ENCODE peak calls at places on chromosomes 16 and 17, in four cellular contexts. One of them, this sample, is unnamed.

GRCh38 chr17:740240-741055 is 8.1 kb downstream of the TLCD3A start:
- DNase-seq in K562: no peak
- DNase-seq in WTC11: no peak
- DNase-seq in HepG2: no peak
- DNase-seq in this sample: peak

GRCh38 chr16:13453325-13453724 is 466.6 kb upstream of the ERCC4 start:
- DNase-seq in K562: no peak
- DNase-seq in WTC11: no peak
- DNase-seq in HepG2: no peak
- DNase-seq in this sample: no peak

GRCh38 chr17:6231465-6231864 is 161.3 kb downstream of the WSCD1 start:
- DNase-seq in K562: no peak
- DNase-seq in WTC11: no peak
- DNase-seq in HepG2: no peak
- DNase-seq in this sample: no peak

GRCh38 chr16:83113317-83113716 is 486.5 kb downstream of the CDH13 start:
- DNase-seq in K562: peak
- DNase-seq in WTC11: peak
- DNase-seq in HepG2: peak
- DNase-seq in this sample: no peak

GRCh38 chr17:77457572-77458201 is 316.9 kb downstream of the SEC14L1 start:
- DNase-seq in K562: no peak
- DNase-seq in WTC11: no peak
- DNase-seq in HepG2: no peak
- DNase-seq in this sample: no peak

GRCh38 chr17:75941442-75941819 is 589 bp upstream of the FBF1 start:
- DNase-seq in K562: no peak
- DNase-seq in WTC11: no peak
- DNase-seq in HepG2: no peak
- DNase-seq in this sample: no peak

GRCh38 chr17:65062168-65062915 is 5.8 kb upstream of the GNA13 start:
- DNase-seq in K562: no peak
- DNase-seq in WTC11: no peak
- DNase-seq in HepG2: peak
- DNase-seq in this sample: no peak

GRCh38 chr17:77616243-77616731 is 342.2 kb upstream of the TNRC6C start:
- DNase-seq in K562: no peak
- DNase-seq in WTC11: no peak
- DNase-seq in HepG2: no peak
- DNase-seq in this sample: no peak

GRCh38 chr16:84548971-84549844 is 44.7 kb upstream of the MEAK7 start:
- DNase-seq in K562: no peak
- DNase-seq in WTC11: no peak
- DNase-seq in HepG2: no peak
- DNase-seq in this sample: no peak

GRCh38 chr17:67390646-67391480 is 13.8 kb downstream of the PITPNC1 start:
- DNase-seq in K562: no peak
- DNase-seq in WTC11: no peak
- DNase-seq in HepG2: peak
- DNase-seq in this sample: peak

GRCh38 chr16:359871-360697 is 7.6 kb upstream of the AXIN1 start:
- DNase-seq in K562: no peak
- DNase-seq in WTC11: no peak
- DNase-seq in HepG2: peak
- DNase-seq in this sample: no peak

GRCh38 chr16:12188674-12189249 is 212.2 kb downstream of the SNX29 start:
- DNase-seq in K562: no peak
- DNase-seq in WTC11: no peak
- DNase-seq in HepG2: no peak
- DNase-seq in this sample: no peak

GRCh38 chr17:73191443-73192218 is 1.2 kb upstream of the COG1 start:
- DNase-seq in K562: peak
- DNase-seq in WTC11: peak
- DNase-seq in HepG2: peak
- DNase-seq in this sample: no peak

GRCh38 chr17:13346996-13347762 is 254.6 kb downstream of the HS3ST3A1 start:
- DNase-seq in K562: no peak
- DNase-seq in WTC11: no peak
- DNase-seq in HepG2: peak
- DNase-seq in this sample: no peak

GRCh38 chr17:50397111-50397918 is at the start of gene LRRC59:
- DNase-seq in K562: peak
- DNase-seq in WTC11: peak
- DNase-seq in HepG2: peak
- DNase-seq in this sample: peak

GRCh38 chr17:80313160-80313829 is 52.6 kb downstream of the RNF213 start:
- DNase-seq in K562: no peak
- DNase-seq in WTC11: no peak
- DNase-seq in HepG2: no peak
- DNase-seq in this sample: no peak
- TF ChIP-seq NR2C2 in K562: no peak
- TF ChIP-seq NR2C2 in WTC11: no peak
- TF ChIP-seq NR2C2 in HepG2: no peak
- TF ChIP-seq NR2C2 in this sample: no peak

GRCh38 chr16:57016831-57017230 is 27.5 kb downstream of the NLRC5 start:
- DNase-seq in K562: no peak
- DNase-seq in WTC11: no peak
- DNase-seq in HepG2: no peak
- DNase-seq in this sample: no peak
- TF ChIP-seq NR2C2 in K562: no peak
- TF ChIP-seq NR2C2 in WTC11: no peak
- TF ChIP-seq NR2C2 in HepG2: no peak
- TF ChIP-seq NR2C2 in this sample: no peak

DNA sequence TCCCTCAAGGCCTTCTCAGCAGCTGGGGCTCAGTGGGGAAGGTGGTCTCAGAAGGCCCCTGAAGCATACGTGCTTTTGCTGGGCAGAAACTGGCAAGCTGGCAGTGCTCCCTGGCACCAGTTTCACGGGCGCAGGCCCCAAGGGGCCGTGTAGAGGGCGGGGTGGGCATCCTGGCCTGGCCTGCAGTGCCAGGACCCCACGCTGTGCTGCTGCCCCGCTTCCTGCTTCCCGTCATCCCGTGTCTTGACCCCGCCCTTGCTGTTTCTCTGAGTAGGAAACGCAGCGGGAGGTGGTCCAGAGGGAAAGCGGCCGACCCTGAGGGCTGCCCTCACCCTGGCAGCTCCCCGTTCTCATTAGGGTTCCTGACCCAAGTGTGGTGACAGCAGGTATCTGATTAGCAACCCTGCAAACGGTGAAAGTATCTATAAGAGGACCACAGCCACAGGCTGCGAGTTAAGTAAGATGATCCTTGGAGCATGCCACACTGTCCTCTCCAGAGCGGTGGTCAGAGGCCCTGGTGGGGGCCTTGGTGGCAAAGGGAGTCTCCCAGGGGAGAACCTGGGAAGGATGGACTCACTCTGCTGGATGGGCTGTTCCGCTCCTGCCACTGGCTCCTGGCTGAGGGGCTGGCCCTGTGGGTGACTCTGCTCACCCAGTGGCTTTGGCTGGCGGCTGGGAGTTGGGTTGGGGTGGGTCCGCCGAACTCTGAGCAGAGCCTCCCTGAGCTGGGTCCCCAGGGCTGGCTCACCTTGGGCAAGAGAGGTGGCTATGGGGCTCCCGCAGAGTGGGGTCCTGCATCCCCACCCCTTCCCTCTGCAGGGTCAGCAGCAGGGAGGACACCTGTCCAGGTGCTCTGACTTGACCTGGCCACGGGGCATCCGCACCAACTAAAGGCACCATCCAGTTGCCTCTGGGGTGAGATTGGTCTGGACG is 7.1 kb downstream of the CDK5R1 start:
- DNase-seq in K562: no peak
- DNase-seq in WTC11: no peak
- DNase-seq in HepG2: no peak
- DNase-seq in this sample: no peak
- TF ChIP-seq NR2C2 in K562: no peak
- TF ChIP-seq NR2C2 in WTC11: no peak
- TF ChIP-seq NR2C2 in HepG2: no peak
- TF ChIP-seq NR2C2 in this sample: no peak

GRCh38 chr17:31275126-31275525 is 21.9 kb downstream of the OMG start:
- DNase-seq in K562: no peak
- DNase-seq in WTC11: no peak
- DNase-seq in HepG2: no peak
- DNase-seq in this sample: no peak

GRCh38 chr17:31283841-31284240 is 13.2 kb downstream of the OMG start:
- DNase-seq in K562: no peak
- DNase-seq in WTC11: no peak
- DNase-seq in HepG2: no peak
- DNase-seq in this sample: no peak

GRCh38 chr17:31274252-31274651 is 22.8 kb downstream of the OMG start:
- DNase-seq in K562: no peak
- DNase-seq in WTC11: no peak
- DNase-seq in HepG2: peak
- DNase-seq in this sample: no peak

GRCh38 chr17:31281061-31281460 is 16.0 kb downstream of the OMG start:
- DNase-seq in K562: no peak
- DNase-seq in WTC11: no peak
- DNase-seq in HepG2: no peak
- DNase-seq in this sample: no peak

GRCh38 chr17:31279401-31279800 is 17.6 kb downstream of the OMG start:
- DNase-seq in K562: no peak
- DNase-seq in WTC11: no peak
- DNase-seq in HepG2: no peak
- DNase-seq in this sample: no peak
- TF ChIP-seq NR2C2 in K562: no peak
- TF ChIP-seq NR2C2 in WTC11: no peak
- TF ChIP-seq NR2C2 in HepG2: no peak
- TF ChIP-seq NR2C2 in this sample: no peak

DNA sequence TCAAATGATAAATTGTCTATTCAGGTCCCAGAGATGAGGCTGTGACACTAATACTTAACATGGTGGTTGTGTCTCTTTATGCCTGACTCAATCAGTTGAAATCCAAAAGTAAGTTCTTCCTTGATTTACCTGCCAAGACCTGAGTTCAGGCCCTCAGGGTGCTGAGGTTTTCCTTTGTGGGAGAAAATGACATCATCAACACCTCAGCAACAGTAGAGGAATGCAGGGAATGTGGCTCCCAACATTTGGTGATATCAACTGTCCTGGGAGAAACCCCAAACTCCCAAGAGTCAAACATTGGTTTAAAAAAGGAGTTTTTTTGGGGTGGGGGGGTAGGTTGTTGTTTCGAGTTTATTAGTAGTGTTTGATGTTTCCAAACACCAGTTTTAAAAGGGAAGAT is 14.7 kb downstream of the RNF43 start:
- DNase-seq in K562: no peak
- DNase-seq in WTC11: peak
- DNase-seq in HepG2: no peak
- DNase-seq in this sample: no peak
- TF ChIP-seq NR2C2 in K562: no peak
- TF ChIP-seq NR2C2 in WTC11: no peak
- TF ChIP-seq NR2C2 in HepG2: no peak
- TF ChIP-seq NR2C2 in this sample: no peak

DNA sequence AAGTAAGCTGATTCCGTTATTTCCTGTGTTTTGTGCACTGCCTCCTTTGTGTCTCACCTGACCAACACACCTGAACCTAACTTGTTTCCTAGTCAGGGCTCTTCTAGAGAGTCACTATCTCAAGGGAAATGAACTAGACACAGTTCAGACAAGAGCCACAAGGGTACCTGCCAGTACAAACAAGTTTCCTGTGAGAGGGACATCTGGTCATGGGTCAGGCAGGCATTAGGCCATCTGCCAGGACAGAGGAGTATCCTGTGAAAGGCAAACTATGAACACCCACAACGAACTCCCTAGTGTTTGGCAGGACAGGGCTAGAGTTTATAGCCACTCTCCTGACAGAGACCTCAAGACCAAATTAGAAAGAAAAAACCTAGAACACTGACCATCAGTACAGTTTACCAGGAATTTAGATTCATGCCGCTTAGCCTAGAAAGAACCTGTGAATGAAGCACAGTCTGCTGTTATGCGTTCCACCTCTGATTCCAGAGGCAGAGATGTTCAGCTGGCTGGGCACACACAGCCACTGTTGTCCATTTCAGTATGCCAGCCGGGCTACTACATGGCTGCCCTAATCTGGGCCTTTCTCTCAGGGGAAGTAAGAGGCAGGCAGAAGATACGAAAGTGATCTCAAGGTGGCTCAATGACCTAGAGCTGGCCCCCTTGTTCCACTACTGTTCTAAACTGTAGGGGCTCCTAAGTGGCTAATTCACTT is 20.7 kb upstream of the GLG1 start:
- DNase-seq in K562: no peak
- DNase-seq in WTC11: no peak
- DNase-seq in HepG2: no peak
- DNase-seq in this sample: no peak
- TF ChIP-seq NR2C2 in K562: no peak
- TF ChIP-seq NR2C2 in WTC11: no peak
- TF ChIP-seq NR2C2 in HepG2: no peak
- TF ChIP-seq NR2C2 in this sample: no peak

GRCh38 chr17:4215882-4216411 is 47.8 kb downstream of the ANKFY1 start:
- DNase-seq in K562: no peak
- DNase-seq in WTC11: no peak
- DNase-seq in HepG2: no peak
- DNase-seq in this sample: no peak
- TF ChIP-seq NR2C2 in K562: no peak
- TF ChIP-seq NR2C2 in WTC11: no peak
- TF ChIP-seq NR2C2 in HepG2: no peak
- TF ChIP-seq NR2C2 in this sample: no peak

GRCh38 chr16:19014456-19014855 is 30.7 kb downstream of the TMC7 start:
- DNase-seq in K562: no peak
- DNase-seq in WTC11: peak
- DNase-seq in HepG2: peak
- DNase-seq in this sample: no peak
- TF ChIP-seq NR2C2 in K562: no peak
- TF ChIP-seq NR2C2 in WTC11: no peak
- TF ChIP-seq NR2C2 in HepG2: no peak
- TF ChIP-seq NR2C2 in this sample: no peak

DNA sequence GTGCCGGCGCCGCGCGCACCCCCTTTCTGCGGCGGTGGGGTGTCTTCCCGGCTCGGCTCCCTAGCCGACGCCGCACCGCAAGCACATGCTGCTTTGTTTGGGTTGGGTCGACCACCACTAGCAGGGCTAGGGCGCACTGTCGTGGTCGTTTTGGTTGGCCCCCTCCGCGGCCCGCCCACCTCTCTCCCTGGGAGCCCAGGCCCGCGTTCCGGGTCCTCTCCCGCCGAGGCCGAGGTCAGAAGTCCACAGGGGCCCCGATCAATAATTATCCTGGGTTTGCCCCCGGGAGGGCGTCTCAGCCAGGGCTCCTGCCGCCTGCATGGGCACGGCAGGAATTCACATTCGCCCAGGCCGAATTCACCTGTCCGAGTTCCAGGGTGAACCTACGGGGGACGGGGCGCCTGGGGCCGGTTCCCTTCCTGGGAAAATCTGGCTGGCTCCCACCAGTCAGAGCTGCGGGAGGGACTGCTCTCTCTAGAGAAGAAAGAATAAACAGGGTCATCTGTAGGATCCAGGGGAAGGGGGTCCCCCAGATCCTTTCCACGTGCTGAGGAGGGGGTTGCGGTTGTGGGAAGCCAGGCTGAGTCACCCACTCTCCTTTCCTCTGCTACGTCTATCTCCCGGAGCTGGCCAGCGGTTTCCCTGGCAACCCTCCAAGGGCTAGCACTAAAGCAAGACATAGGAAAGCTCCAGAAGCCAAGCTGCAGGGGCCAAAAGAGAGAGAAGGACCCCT is 584 bp upstream of the STAT5B start:
- DNase-seq in K562: peak
- DNase-seq in WTC11: peak
- DNase-seq in HepG2: peak
- DNase-seq in this sample: no peak
- TF ChIP-seq NR2C2 in K562: no peak
- TF ChIP-seq NR2C2 in WTC11: no peak
- TF ChIP-seq NR2C2 in HepG2: peak
- TF ChIP-seq NR2C2 in this sample: no peak